ENCODE peak calls at places on chromosomes 13 and 19, in eight cellular contexts. J, G, U, I, A, B, N and Q are unnamed samples.

GRCh38 chr13:40026741-40027140 is 371.3 kb downstream of the COG6 start:
- DNase-seq in J (no peak), G (no peak), U (no peak), I (no peak), A (no peak), B (no peak), N (no peak), Q (no peak)

GRCh38 chr19:28521169-28521568 is 691.8 kb downstream of the UQCRFS1 start:
- DNase-seq in J (no peak), G (no peak), U (no peak), I (no peak), A (no peak), B (no peak), N (no peak), Q (no peak)

GRCh38 chr13:41827507-41828213 is 133.2 kb downstream of the VWA8 start:
- DNase-seq in J (peak), G (no peak), U (no peak), I (peak), A (peak), B (peak), N (peak), Q (no peak)

GRCh38 chr19:48508729-48509310 is 2.8 kb downstream of the LMTK3 start:
- DNase-seq in J (no peak), G (no peak), U (no peak), I (no peak), A (no peak), B (no peak), N (no peak), Q (no peak)

GRCh38 chr13:78323848-78324247 is 279.5 kb downstream of the POU4F1 start:
- DNase-seq in J (peak), G (no peak), U (no peak), I (no peak), A (no peak), B (no peak), N (no peak), Q (no peak)

GRCh38 chr13:48078251-48078656 is 16.6 kb downstream of the MED4 start:
- DNase-seq in J (no peak), G (no peak), U (no peak), I (no peak), A (no peak), B (peak), N (peak), Q (no peak)

GRCh38 chr13:111897178-111897845 is 169.6 kb upstream of the SOX1 start:
- DNase-seq in J (no peak), G (no peak), U (no peak), I (no peak), A (no peak), B (no peak), N (no peak), Q (no peak)

GRCh38 chr19:15394426-15394825 is 14.8 kb upstream of the AKAP8 start:
- DNase-seq in J (no peak), G (no peak), U (no peak), I (no peak), A (no peak), B (no peak), N (no peak), Q (no peak)

GRCh38 chr19:39237200-39238184 is 7.3 kb downstream of the IFNL3 start:
- DNase-seq in J (no peak), G (no peak), U (no peak), I (no peak), A (no peak), B (peak), N (no peak), Q (peak)

GRCh38 chr13:20465218-20465879 is 60.3 kb downstream of the CRYL1 start:
- DNase-seq in J (peak), G (no peak), U (no peak), I (no peak), A (no peak), B (no peak), N (no peak), Q (no peak)

GRCh38 chr13:112670118-112670517 is 19.7 kb upstream of the ATP11A start:
- DNase-seq in J (no peak), G (no peak), U (no peak), I (no peak), A (no peak), B (peak), N (no peak), Q (peak)